ENCODE peak calls at places on chromosomes 12 and 14, in six cellular contexts. Z, X, V, G, O and E are unnamed samples.

GRCh38 chr12:28180791-28181190 is 9.5 kb upstream of the CCDC91 start:
- DNase-seq in Z (no peak), X (no peak), V (no peak), G (no peak), O (no peak), E (no peak)

GRCh38 chr12:33825442-33825841 is 196.9 kb upstream of the ALG10 start:
- DNase-seq in Z (no peak), X (no peak), V (peak), G (no peak), O (no peak), E (no peak)

GRCh38 chr12:51536159-51536558 is 54.9 kb upstream of the SCN8A start:
- DNase-seq in Z (no peak), X (no peak), V (no peak), G (no peak), O (peak), E (no peak)

GRCh38 chr12:120712654-120713053 is 2.4 kb downstream of the UNC119B start:
- DNase-seq in Z (no peak), X (no peak), V (no peak), G (no peak), O (no peak), E (no peak)

GRCh38 chr14:74973003-74973614 is 17.7 kb upstream of the PGF start:
- DNase-seq in Z (no peak), X (peak), V (no peak), G (peak), O (peak), E (no peak)

GRCh38 chr12:65602191-65602578 is 222.1 kb upstream of the HMGA2 start:
- DNase-seq in Z (no peak), X (no peak), V (no peak), G (no peak), O (no peak), E (no peak)

GRCh38 chr12:89456565-89456964 is 68.0 kb downstream of the GALNT4 start:
- DNase-seq in Z (no peak), X (no peak), V (no peak), G (no peak), O (no peak), E (no peak)

GRCh38 chr14:89212386-89213235 is 204.4 kb downstream of the FOXN3 start:
- DNase-seq in Z (no peak), X (no peak), V (no peak), G (no peak), O (no peak), E (no peak)

GRCh38 chr14:76837524-76837923 is 11.3 kb downstream of the LRRC74A start:
- DNase-seq in Z (no peak), X (no peak), V (no peak), G (no peak), O (no peak), E (no peak)

GRCh38 chr12:2957816-2958431 is 1.3 kb upstream of the TEAD4 start:
- DNase-seq in Z (no peak), X (no peak), V (peak), G (no peak), O (no peak), E (no peak)

GRCh38 chr12:112815589-112816321 is 24.2 kb downstream of the RPH3A start:
- DNase-seq in Z (no peak), X (no peak), V (no peak), G (no peak), O (no peak), E (no peak)

GRCh38 chr12:59322473-59322872 is 273.4 kb upstream of the SLC16A7 start:
- DNase-seq in Z (no peak), X (no peak), V (no peak), G (no peak), O (no peak), E (no peak)

GRCh38 chr12:19230299-19230866 is 100.8 kb downstream of the PLEKHA5 start:
- DNase-seq in Z (no peak), X (no peak), V (no peak), G (no peak), O (no peak), E (no peak)

GRCh38 chr12:90102957-90103652 is 394.5 kb upstream of the ATP2B1 start:
- DNase-seq in Z (peak), X (peak), V (peak), G (no peak), O (peak), E (peak)

DNA sequence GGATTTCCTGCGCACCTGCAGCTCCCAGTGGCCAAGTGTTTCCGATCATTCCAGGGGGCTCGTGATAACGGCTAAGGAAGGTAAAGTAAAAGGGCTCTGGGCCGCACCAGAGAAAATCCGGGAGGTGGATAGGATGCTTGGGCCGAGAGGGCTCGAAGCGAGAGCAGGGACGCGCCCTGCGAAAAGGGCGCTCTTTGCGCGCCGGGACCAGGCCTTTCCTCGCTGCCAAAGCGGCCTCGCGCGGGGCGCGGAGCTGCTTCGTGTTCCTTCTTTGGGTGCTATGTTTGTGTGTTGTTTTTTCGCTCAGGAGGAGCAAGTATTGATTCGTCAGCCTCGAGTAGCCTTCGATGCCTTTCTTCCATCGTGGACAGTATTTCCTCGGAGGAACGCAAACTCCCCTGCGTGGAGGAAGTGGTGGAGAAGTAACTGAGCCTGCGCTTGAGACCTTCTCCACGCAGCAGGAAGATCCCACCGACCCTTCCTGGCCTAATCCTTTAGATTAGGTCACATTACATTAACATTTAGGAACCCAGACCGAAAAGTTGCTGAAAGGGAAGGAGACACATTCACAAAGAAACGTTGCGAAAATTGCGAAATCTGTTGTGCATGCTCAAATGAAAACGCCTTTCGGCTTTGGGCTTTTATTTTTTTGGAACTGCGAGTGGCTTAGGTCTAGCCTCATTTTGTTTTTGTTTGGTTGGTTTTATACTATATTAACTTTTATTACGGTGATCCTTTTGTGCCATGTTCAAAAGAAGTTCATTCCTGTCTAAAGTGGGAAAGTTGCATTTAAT is 1.3 kb downstream of the MYF6 start:
- DNase-seq in Z (no peak), X (no peak), V (no peak), G (no peak), O (peak), E (no peak)
- H3K4me3 ChIP-seq in Z (no peak), X (no peak), V (no peak), G (no peak), O (peak), E (no peak)

DNA sequence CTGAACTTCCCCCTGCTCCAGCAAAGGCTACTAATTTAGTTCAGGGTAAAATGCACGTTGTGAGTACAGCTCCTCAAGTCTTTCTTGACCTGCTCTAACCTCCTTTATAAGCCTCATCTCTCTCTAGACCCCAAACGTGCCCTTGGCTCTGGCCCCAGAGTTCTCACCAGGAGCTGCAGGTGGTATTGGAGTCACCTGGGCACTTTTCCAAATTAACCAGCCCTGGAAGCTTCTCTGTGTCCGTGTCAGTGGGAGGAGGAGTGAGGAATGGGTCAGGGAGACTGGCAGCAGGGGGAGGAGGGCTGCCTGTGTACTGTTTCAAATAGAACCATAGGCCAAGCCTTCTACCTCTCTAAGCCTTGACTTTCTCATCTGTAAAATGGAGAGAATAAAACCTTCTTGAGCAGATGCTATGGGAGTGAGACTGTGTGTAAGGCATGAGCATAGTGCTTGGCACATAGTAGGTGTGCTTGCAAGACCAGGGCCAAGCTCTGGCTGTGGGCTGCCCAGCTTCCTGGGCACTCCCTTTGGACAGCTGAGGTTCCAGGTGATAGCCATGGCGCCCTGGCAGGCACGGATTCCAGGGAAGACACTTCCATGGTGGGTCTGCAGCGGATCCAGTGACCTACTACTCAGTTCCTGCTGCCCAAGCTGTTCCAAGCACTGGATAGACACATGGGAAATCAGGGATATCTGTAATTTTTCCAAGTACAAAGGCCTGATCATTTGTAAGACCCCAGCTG is 24.4 kb downstream of the ASB2 start:
- DNase-seq in Z (no peak), X (no peak), V (no peak), G (no peak), O (no peak), E (no peak)
- H3K4me3 ChIP-seq in Z (no peak), X (no peak), V (no peak), G (no peak), O (no peak), E (no peak)

GRCh38 chr14:105117257-105117646 is 51.3 kb downstream of the JAG2 start:
- DNase-seq in Z (no peak), X (no peak), V (no peak), G (no peak), O (no peak), E (no peak)
- H3K4me3 ChIP-seq in Z (no peak), X (no peak), V (no peak), G (no peak), O (no peak), E (no peak)

DNA sequence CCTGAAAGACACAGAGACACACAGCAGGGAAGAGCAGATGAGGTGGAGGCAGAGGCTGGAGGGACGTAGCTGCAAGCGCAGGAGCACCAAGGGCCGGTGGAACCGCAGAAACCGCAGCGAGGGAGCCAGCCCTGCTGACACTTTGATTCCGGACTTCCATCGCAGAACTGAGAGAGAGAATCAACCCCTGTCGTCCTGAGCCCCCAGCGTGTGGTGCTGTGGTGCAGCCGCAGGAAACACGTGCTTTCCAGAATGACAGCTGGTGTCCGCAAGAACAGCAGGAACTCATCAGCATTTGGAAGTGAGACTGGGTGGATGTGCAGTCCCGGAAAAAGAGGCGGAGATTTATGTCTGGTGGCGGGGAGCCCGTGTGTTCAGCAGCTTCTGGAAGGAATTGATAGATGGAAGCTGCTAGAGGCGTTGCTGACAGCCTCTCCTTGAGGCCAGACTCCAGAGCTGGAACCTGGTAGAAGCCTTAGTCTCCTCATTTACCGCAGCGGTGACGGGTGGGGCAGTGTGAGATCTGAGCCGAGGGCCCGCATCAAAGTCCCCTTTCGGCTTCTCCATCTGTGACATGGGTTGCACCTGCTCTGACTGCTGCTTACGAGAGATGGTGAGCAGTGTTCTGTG is 21.9 kb upstream of the KLC1 start:
- DNase-seq in Z (peak), X (peak), V (peak), G (peak), O (peak), E (no peak)
- H3K4me3 ChIP-seq in Z (no peak), X (peak), V (no peak), G (peak), O (peak), E (no peak)

DNA sequence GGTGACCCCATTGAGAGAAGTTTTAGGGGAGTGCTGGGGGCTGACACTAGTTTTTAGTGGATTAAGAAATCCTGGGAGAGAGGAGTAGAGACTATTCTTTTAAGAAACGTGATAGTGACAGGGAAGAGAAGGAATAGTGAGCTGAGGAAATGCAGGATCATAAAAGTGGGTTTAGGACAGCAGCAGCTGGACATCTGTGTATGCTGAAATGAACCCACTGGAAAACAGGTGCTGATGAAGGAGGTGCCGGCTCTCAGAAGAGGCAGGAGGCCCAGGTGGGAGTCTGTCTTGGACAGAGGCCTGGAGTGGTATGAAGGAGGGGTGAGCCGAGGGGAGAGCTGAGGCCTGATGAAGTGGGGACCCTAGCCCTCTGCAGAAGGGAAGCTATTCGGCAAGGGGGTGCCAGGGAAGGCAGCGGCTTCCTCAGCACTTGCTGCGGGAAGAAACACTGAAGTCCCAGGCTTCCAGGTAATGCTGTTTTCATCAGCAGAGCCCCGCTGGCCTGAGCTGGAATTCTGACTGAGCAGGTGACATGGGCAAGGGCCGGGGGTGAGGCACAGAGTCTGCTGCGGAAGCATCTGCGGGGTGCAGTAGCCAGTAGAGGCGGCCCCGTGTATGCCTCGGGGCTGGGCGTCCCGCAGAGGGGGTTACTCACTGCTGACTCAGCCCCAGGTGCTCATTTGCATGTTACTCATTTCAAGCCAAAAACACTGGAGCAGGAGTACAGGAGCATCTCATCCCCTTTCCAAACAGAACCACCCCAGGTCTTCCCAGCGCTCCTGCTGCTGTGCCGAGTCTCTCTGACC is 89.7 kb downstream of the TMCC3 start:
- DNase-seq in Z (no peak), X (peak), V (peak), G (no peak), O (peak), E (peak)
- H3K4me3 ChIP-seq in Z (no peak), X (no peak), V (peak), G (no peak), O (no peak), E (peak)

DNA sequence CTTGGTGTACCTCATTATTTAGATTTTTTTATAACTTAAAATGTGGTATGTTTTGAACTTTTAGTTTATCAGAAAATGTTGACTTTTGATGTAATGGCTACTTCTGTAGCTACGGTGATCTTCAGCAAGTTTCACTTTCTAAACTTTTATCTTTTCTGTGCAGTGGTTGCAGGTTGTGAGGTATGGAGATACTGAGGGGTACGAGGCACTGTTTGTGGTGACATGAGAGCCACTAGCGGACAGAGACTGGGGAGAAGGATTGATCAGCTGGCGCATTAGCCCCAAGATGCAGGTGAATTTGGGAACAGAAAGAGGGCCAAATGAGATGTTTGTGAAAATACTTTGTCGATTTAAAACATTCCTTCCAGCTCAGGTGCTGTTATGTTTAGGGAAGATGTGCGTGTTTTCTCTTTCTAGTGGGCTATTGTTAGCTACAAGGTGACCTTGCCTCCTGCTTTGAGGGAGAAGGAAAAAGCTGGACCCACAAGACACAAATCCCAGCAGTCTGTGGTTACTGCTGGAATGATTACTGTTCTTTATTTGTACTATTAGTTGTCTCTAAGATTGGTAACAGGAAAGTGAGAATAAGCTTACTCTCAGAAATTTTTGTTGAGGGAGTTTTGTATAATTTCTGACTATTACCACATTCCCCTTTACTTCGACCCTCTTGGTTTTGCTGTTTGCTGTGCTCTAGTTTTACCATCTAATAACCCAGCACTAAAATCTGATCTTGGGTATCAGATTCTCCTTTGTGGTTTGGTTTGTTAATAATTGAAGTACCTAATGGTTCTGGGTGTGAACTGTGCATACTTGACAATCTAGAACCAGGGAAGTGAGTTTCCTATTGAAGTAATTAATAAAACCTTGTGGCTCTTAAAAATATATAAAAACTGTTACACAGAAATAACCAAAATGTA is 61.7 kb downstream of the FBXO34 start:
- DNase-seq in Z (no peak), X (no peak), V (no peak), G (no peak), O (no peak), E (no peak)
- H3K4me3 ChIP-seq in Z (no peak), X (no peak), V (no peak), G (peak), O (no peak), E (no peak)